ENCODE peak calls at places on chromosomes 6 and 20, in seven cellular contexts. U, H, R, K, O, G and V are unnamed samples. For H3K36me3, the result is how much of the 10 kb centered on the place peaks cover.

GRCh38 chr20:21353236-21353635 is 44.1 kb downstream of the NKX2-4 start:
- DNase-seq in U (no peak), H (no peak), R (peak), K (peak), O (no peak), G (no peak), V (peak)

GRCh38 chr6:111480988-111481830 is 1.8 kb downstream of the REV3L start:
- DNase-seq in U (no peak), H (no peak), R (no peak), K (peak), O (no peak), G (no peak), V (no peak)

GRCh38 chr20:34871320-34871926 is 1.2 kb downstream of the GGT7 start:
- DNase-seq in U (no peak), H (peak), R (no peak), K (no peak), O (no peak), G (no peak), V (no peak)

GRCh38 chr6:4371207-4371921 is 236.0 kb upstream of the ECI2 start:
- DNase-seq in U (no peak), H (peak), R (no peak), K (peak), O (no peak), G (peak), V (peak)

GRCh38 chr6:102415891-102416290 is 1022.4 kb downstream of the GRIK2 start:
- DNase-seq in U (no peak), H (no peak), R (no peak), K (no peak), O (no peak), G (no peak), V (no peak)

GRCh38 chr6:73565767-73566485 is 45.1 kb upstream of the EEF1A1 start:
- DNase-seq in U (no peak), H (no peak), R (no peak), K (peak), O (no peak), G (no peak), V (peak)

GRCh38 chr6:165220030-165220429 is 89.4 kb downstream of the C6orf118 start:
- DNase-seq in U (no peak), H (no peak), R (no peak), K (no peak), O (no peak), G (no peak), V (no peak)

GRCh38 chr6:81158956-81159355 is 593.5 kb downstream of the TENT5A start:
- DNase-seq in U (no peak), H (no peak), R (no peak), K (no peak), O (no peak), G (no peak), V (no peak)

GRCh38 chr20:24337551-24337950 is 131.9 kb upstream of the SYNDIG1 start:
- DNase-seq in U (no peak), H (no peak), R (no peak), K (no peak), O (no peak), G (no peak), V (no peak)

GRCh38 chr6:81130071-81130470 is 622.4 kb downstream of the TENT5A start:
- DNase-seq in U (no peak), H (no peak), R (no peak), K (no peak), O (no peak), G (no peak), V (no peak)

GRCh38 chr6:105932440-105932839 is 153.7 kb upstream of the PRDM1 start:
- DNase-seq in U (no peak), H (no peak), R (peak), K (peak), O (no peak), G (no peak), V (no peak)

GRCh38 chr20:64041040-64041780 is 5.2 kb downstream of the C20orf204 start:
- DNase-seq in U (no peak), H (no peak), R (no peak), K (no peak), O (no peak), G (no peak), V (no peak)

GRCh38 chr6:47308223-47308567 is 1.5 kb downstream of the TNFRSF21 start:
- DNase-seq in U (no peak), H (no peak), R (no peak), K (no peak), O (no peak), G (no peak), V (no peak)

GRCh38 chr20:63174309-63175030 is 41.5 kb downstream of the YTHDF1 start:
- DNase-seq in U (no peak), H (no peak), R (no peak), K (no peak), O (no peak), G (no peak), V (no peak)

GRCh38 chr6:57297505-57297904 is 19.9 kb upstream of the PRIM2 start:
- DNase-seq in U (no peak), H (no peak), R (no peak), K (no peak), O (no peak), G (no peak), V (no peak)

GRCh38 chr6:119349041-119349340 is 570 bp downstream of the MAN1A1 start:
- DNase-seq in U (no peak), H (no peak), R (no peak), K (no peak), O (no peak), G (no peak), V (no peak)

GRCh38 chr6:73514746-73515110 is 6.1 kb downstream of the EEF1A1 start:
- DNase-seq in U (no peak), H (no peak), R (no peak), K (peak), O (no peak), G (no peak), V (no peak)

GRCh38 chr20:46348972-46349741 is 40.9 kb upstream of the CDH22 start:
- DNase-seq in U (peak), H (peak), R (peak), K (peak), O (no peak), G (peak), V (no peak)

GRCh38 chr20:32934580-32934979 is 69.7 kb downstream of the SUN5 start:
- DNase-seq in U (no peak), H (no peak), R (no peak), K (no peak), O (no peak), G (no peak), V (no peak)

GRCh38 chr6:31180500-31180899 is 10.0 kb upstream of the POU5F1 start:
- DNase-seq in U (peak), H (peak), R (no peak), K (no peak), O (no peak), G (peak), V (peak)

GRCh38 chr6:53795702-53796450 is 1.1 kb downstream of the LRRC1 start:
- DNase-seq in U (peak), H (no peak), R (peak), K (peak), O (no peak), G (peak), V (no peak)

GRCh38 chr6:145875496-145876244 is 61.1 kb upstream of the FBXO30 start:
- DNase-seq in U (no peak), H (no peak), R (no peak), K (no peak), O (no peak), G (no peak), V (no peak)

GRCh38 chr6:126054802-126055201 is 68.5 kb downstream of the TRMT11 start:
- DNase-seq in U (no peak), H (no peak), R (no peak), K (no peak), O (no peak), G (no peak), V (no peak)

GRCh38 chr6:169168706-169169105 is 84.9 kb downstream of the THBS2 start:
- DNase-seq in U (no peak), H (no peak), R (no peak), K (no peak), O (no peak), G (no peak), V (no peak)

GRCh38 chr6:34524989-34525388 is 31.1 kb downstream of the SPDEF start:
- DNase-seq in U (no peak), H (no peak), R (no peak), K (no peak), O (no peak), G (no peak), V (no peak)

GRCh38 chr6:122052501-122052900 is 347.0 kb upstream of the HSF2 start:
- DNase-seq in U (no peak), H (no peak), R (no peak), K (no peak), O (no peak), G (no peak), V (no peak)

GRCh38 chr20:33685328-33686007 is 717 bp downstream of the E2F1 start:
- DNase-seq in U (no peak), H (peak), R (peak), K (no peak), O (no peak), G (no peak), V (no peak)

GRCh38 chr6:132659082-132659481 is at the start of gene TAAR1:
- DNase-seq in U (no peak), H (no peak), R (no peak), K (no peak), O (no peak), G (no peak), V (no peak)

GRCh38 chr6:16503919-16504554 is 257.2 kb downstream of the ATXN1 start:
- DNase-seq in U (no peak), H (no peak), R (no peak), K (no peak), O (no peak), G (no peak), V (no peak)

GRCh38 chr20:57089701-57090144 is 176.7 kb downstream of the BMP7 start:
- DNase-seq in U (peak), H (peak), R (peak), K (peak), O (no peak), G (peak), V (no peak)

GRCh38 chr20:40442181-40442963 is 246.7 kb downstream of the MAFB start:
- DNase-seq in U (no peak), H (no peak), R (no peak), K (no peak), O (no peak), G (no peak), V (no peak)
- TF ChIP-seq CTCF in U (peak), H (no peak), R (no peak), K (no peak), O (peak), G (no peak), V (no peak)

GRCh38 chr6:158006821-158007570 is 25.3 kb downstream of the SYNJ2 start:
- DNase-seq in U (peak), H (no peak), R (no peak), K (no peak), O (no peak), G (no peak), V (no peak)
- H3K36me3 ChIP-seq in U (under half), H (under half), R (under half), K (under half), O (under half), G (under half), V (under half)

GRCh38 chr6:51218181-51218580 is 399.5 kb downstream of the TFAP2B start:
- DNase-seq in U (no peak), H (no peak), R (no peak), K (no peak), O (no peak), G (no peak), V (no peak)

GRCh38 chr6:51214442-51214841 is 395.8 kb downstream of the TFAP2B start:
- DNase-seq in U (no peak), H (no peak), R (no peak), K (no peak), O (no peak), G (no peak), V (no peak)

GRCh38 chr6:51209651-51210050 is 391.0 kb downstream of the TFAP2B start:
- DNase-seq in U (no peak), H (no peak), R (no peak), K (no peak), O (no peak), G (no peak), V (no peak)

DNA sequence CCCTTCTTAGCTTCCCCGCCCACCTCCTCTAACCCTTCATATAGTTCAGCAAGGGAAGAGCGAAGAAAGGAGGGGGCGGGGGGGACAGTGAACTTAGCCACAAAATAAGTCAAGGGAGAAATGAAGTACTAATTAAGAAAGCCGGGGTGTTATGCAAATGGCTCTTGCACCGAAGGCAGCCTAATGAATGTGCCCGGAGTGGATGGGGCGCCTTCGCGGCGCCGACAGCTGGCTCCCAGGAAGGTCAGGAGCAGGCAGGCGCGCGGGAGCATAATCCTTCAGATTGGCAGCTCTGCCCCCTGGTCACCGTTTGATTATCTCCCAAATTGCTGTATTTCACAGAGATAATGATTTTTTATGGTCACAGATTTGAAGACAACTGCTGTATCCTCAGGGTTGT is 395.1 kb downstream of the TFAP2B start:
- DNase-seq in U (peak), H (no peak), R (no peak), K (no peak), O (no peak), G (no peak), V (no peak)
- H3K4me3 ChIP-seq in U (peak), H (no peak), R (no peak), K (no peak), O (peak), G (no peak), V (no peak)

GRCh38 chr6:38445912-38446311 is 193.8 kb downstream of the BTBD9 start:
- DNase-seq in U (no peak), H (no peak), R (no peak), K (peak), O (no peak), G (no peak), V (no peak)
- TF ChIP-seq CTCF in U (no peak), H (no peak), R (no peak), K (no peak), O (no peak), G (no peak), V (no peak)

GRCh38 chr20:17675519-17676377 is 6.3 kb downstream of the RRBP1 start:
- DNase-seq in U (no peak), H (no peak), R (no peak), K (no peak), O (no peak), G (no peak), V (no peak)
- H3K36me3 ChIP-seq in U (half or more), H (under half), R (under half), K (under half), O (under half), G (under half), V (under half)

GRCh38 chr6:1389791-1390070 is 355 bp downstream of the FOXF2 start:
- DNase-seq in U (no peak), H (no peak), R (no peak), K (no peak), O (no peak), G (no peak), V (no peak)

GRCh38 chr6:1388081-1388926 is 1.1 kb upstream of the FOXF2 start:
- DNase-seq in U (no peak), H (no peak), R (no peak), K (peak), O (no peak), G (no peak), V (no peak)

GRCh38 chr6:1387632-1388031 is 1.7 kb upstream of the FOXF2 start:
- DNase-seq in U (no peak), H (no peak), R (no peak), K (no peak), O (no peak), G (no peak), V (no peak)

GRCh38 chr6:1390071-1390804 is 862 bp downstream of the FOXF2 start:
- DNase-seq in U (no peak), H (no peak), R (no peak), K (peak), O (no peak), G (no peak), V (no peak)

GRCh38 chr6:1388927-1389790 is at the start of gene FOXF2:
- DNase-seq in U (no peak), H (peak), R (no peak), K (no peak), O (no peak), G (no peak), V (no peak)
- H3K4me3 ChIP-seq in U (peak), H (no peak), R (no peak), K (peak), O (peak), G (peak), V (peak)

GRCh38 chr20:49132995-49133451 is 55.1 kb downstream of the STAU1 start:
- DNase-seq in U (no peak), H (peak), R (peak), K (peak), O (peak), G (peak), V (peak)
- TF ChIP-seq CTCF in U (peak), H (peak), R (peak), K (peak), O (peak), G (peak), V (peak)